ENCODE peak calls at places on chromosome 16, in ten cellular contexts. R, B, X, A, J, Q, L, V, F and K are unnamed samples.

GRCh38 chr16:52537463-52537862 is 9.5 kb downstream of the TOX3 start:
- DNase-seq in F (no peak), X (no peak), R (no peak), Q (no peak), A (no peak), V (no peak), B (no peak), J (no peak), L (no peak), K (no peak)

GRCh38 chr16:4500283-4500682 is 24.1 kb downstream of the HMOX2 start:
- DNase-seq in X (no peak), B (no peak), Q (peak; percentile 82), R (no peak), A (peak; percentile 78), J (peak; percentile 67), F (no peak), V (no peak), L (peak; percentile 32), K (peak; percentile 47)

GRCh38 chr16:84803146-84803545 is 16.6 kb upstream of the CRISPLD2 start:
- DNase-seq in X (no peak), L (no peak), Q (no peak), B (no peak), R (no peak), F (no peak), V (no peak), A (no peak), J (no peak), K (no peak)

GRCh38 chr16:71540-72341 is 690 bp downstream of the RHBDF1 start:
- DNase-seq in R (peak; percentile 44), V (no peak), F (no peak), B (no peak), X (no peak), Q (peak; percentile 93), L (peak; percentile 86), J (peak; percentile 87), A (peak; percentile 50), K (peak; percentile 65)

GRCh38 chr16:67995423-67995822 is 3.9 kb downstream of the DPEP2 start:
- DNase-seq in Q (no peak), L (peak; percentile 47), V (no peak), R (no peak), J (no peak), A (peak; percentile 6), F (no peak), B (no peak), X (no peak), K (no peak)

GRCh38 chr16:31344712-31345111 is 10.3 kb upstream of the ITGAX start:
- DNase-seq in B (peak; percentile 8), J (no peak), F (no peak), L (no peak), V (peak; percentile 57), Q (no peak), A (no peak), X (no peak), R (no peak), K (no peak)

GRCh38 chr16:10609410-10609774 is 29.0 kb upstream of the EMP2 start:
- DNase-seq in B (no peak), V (no peak), Q (peak; percentile 49), A (no peak), J (no peak), L (no peak), F (no peak), R (no peak), X (no peak), K (peak; percentile 69)

GRCh38 chr16:30982548-30983288 is 2.3 kb upstream of the HSD3B7 start:
- DNase-seq in F (no peak), Q (no peak), X (no peak), J (no peak), A (no peak), L (no peak), V (no peak), B (no peak), R (no peak), K (no peak)

GRCh38 chr16:2485811-2486507 is 11.0 kb downstream of the TBC1D24 start:
- DNase-seq in J (no peak), X (no peak), L (no peak), B (no peak), V (no peak), Q (no peak), A (no peak), F (no peak), R (no peak), K (no peak)

GRCh38 chr16:56965149-56965938 is 3.6 kb downstream of the CETP start:
- DNase-seq in V (no peak), J (no peak), A (peak; percentile 86), F (no peak), Q (no peak), X (no peak), R (no peak), B (no peak), L (no peak), K (no peak)

GRCh38 chr16:70689035-70689969 is 3.4 kb upstream of the MTSS2 start:
- DNase-seq in X (no peak), F (no peak), V (no peak), A (no peak), B (no peak), R (peak; percentile 25), L (no peak), Q (no peak), J (no peak), K (no peak)

GRCh38 chr16:85459529-85460251 is 153.4 kb upstream of the GSE1 start:
- DNase-seq in R (no peak), L (no peak), Q (no peak), V (no peak), F (no peak), J (no peak), A (no peak), X (no peak), B (no peak), K (peak; percentile 37)

GRCh38 chr16:27251561-27252205 is 16.9 kb downstream of the NSMCE1 start:
- DNase-seq in F (no peak), Q (no peak), L (no peak), B (no peak), A (no peak), R (no peak), X (no peak), V (no peak), J (no peak), K (no peak)

GRCh38 chr16:70657956-70658355 is 11.6 kb downstream of the IL34 start:
- DNase-seq in A (no peak), L (no peak), B (no peak), X (no peak), Q (no peak), R (peak; percentile 14), F (no peak), J (no peak), V (no peak), K (no peak)

GRCh38 chr16:73020409-73020884 is 27.5 kb downstream of the ZFHX3 start:
- DNase-seq in R (peak; percentile 57), X (no peak), L (peak; percentile 87), Q (peak; percentile 80), V (no peak), A (peak; percentile 91), B (no peak), J (peak; percentile 84), F (peak; percentile 88), K (no peak)

GRCh38 chr16:10992797-10993196 is 48.4 kb downstream of the CLEC16A start:
- DNase-seq in B (no peak), V (no peak), X (no peak), L (peak; percentile 87), R (no peak), A (peak; percentile 56), F (no peak), Q (peak; percentile 72), J (peak; percentile 62), K (peak; percentile 67)

GRCh38 chr16:71474864-71475263 is 12.8 kb upstream of the ZNF23 start:
- DNase-seq in A (peak; percentile 92), V (no peak), L (no peak), R (no peak), X (no peak), Q (peak; percentile 36), B (no peak), F (peak; percentile 23), J (no peak), K (peak; percentile 47)

GRCh38 chr16:66705790-66706505 is 9.4 kb upstream of the CMTM4 start:
- DNase-seq in B (no peak), R (no peak), J (no peak), Q (no peak), L (no peak), F (no peak), V (no peak), X (no peak), A (peak; percentile 11), K (no peak)

GRCh38 chr16:75380870-75381269 is 52.4 kb downstream of the CFDP1 start:
- DNase-seq in B (no peak), F (no peak), X (no peak), R (no peak), J (no peak), V (no peak), Q (no peak), L (no peak), A (no peak), K (no peak)

GRCh38 chr16:67579686-67580085 is 17.4 kb downstream of the CTCF start:
- DNase-seq in V (no peak), F (no peak), J (no peak), B (no peak), R (no peak), L (no peak), Q (no peak), A (no peak), X (no peak), K (no peak)